ENCODE peak calls at places on chromosomes 16 and 17, in five cellular contexts. J is LNCaP clone FGC; E is Right ventricle myocardium superior; A is activated CD8-positive, alpha-beta T cell treated with anti-CD3 and anti-CD28 coated beads, Interleukin-2, amount 10 ng/mL, durations not matched to agents 7 days and 5 days; X is AG08395. C is an unnamed sample.

GRCh38 chr17:48113201-48113676 is 5.7 kb downstream of the SNX11 start:
- DNase-seq in J (no peak), E (peak), A (peak), X (no peak), C (no peak)

GRCh38 chr17:48391460-48391859 is 38.6 kb downstream of the SKAP1 start:
- DNase-seq in J (no peak), E (no peak), A (no peak), X (no peak), C (no peak)

GRCh38 chr17:47218896-47219430 is 9.8 kb downstream of the MYL4 start:
- DNase-seq in J (no peak), E (no peak), A (no peak), X (no peak), C (no peak)

GRCh38 chr16:4691666-4692412 is 1.5 kb upstream of the NUDT16L1 start:
- DNase-seq in J (no peak), E (peak), A (no peak), X (no peak), C (no peak)

GRCh38 chr16:84751947-84752346 is 52.1 kb downstream of the USP10 start:
- DNase-seq in J (no peak), E (no peak), A (no peak), X (no peak), C (peak)

GRCh38 chr16:89355036-89355435 is 135.3 kb downstream of the ANKRD11 start:
- DNase-seq in J (no peak), E (no peak), A (no peak), X (no peak), C (no peak)

GRCh38 chr17:40873255-40873654 is 6.2 kb upstream of the KRT12 start:
- DNase-seq in J (no peak), E (no peak), A (no peak), X (no peak), C (no peak)

GRCh38 chr17:71284032-71284755 is 836.6 kb upstream of the SOX9 start:
- DNase-seq in J (no peak), E (no peak), A (no peak), X (no peak), C (no peak)

GRCh38 chr17:7435676-7436555 is 681 bp downstream of the TMEM102 start:
- DNase-seq in J (no peak), E (peak), A (peak), X (no peak), C (no peak)

GRCh38 chr16:66696669-66697630 is at the start of gene CMTM4:
- DNase-seq in J (no peak), E (peak), A (peak), X (peak), C (peak)

GRCh38 chr16:66458853-66459252 is 31.8 kb downstream of the BEAN1 start:
- DNase-seq in J (no peak), E (peak), A (no peak), X (no peak), C (no peak)

GRCh38 chr16:85657267-85657650 is 31.5 kb downstream of the GINS2 start:
- DNase-seq in J (no peak), E (no peak), A (no peak), X (no peak), C (no peak)

GRCh38 chr17:44672479-44673093 is 16.3 kb downstream of the MEIOC start:
- DNase-seq in J (no peak), E (no peak), A (no peak), X (peak), C (no peak)

GRCh38 chr17:1478418-1478817 is 14.1 kb downstream of the MYO1C start:
- DNase-seq in J (no peak), E (no peak), A (no peak), X (no peak), C (no peak)

GRCh38 chr17:76715462-76715830 is 4.7 kb upstream of the MXRA7 start:
- DNase-seq in J (no peak), E (peak), A (no peak), X (no peak), C (no peak)

GRCh38 chr17:38864636-38865398 is 5.0 kb upstream of the LASP1 start:
- DNase-seq in J (no peak), E (no peak), A (no peak), X (no peak), C (no peak)

GRCh38 chr17:48816774-48817590 is at the start of gene TTLL6:
- DNase-seq in J (peak), E (peak), A (peak), X (peak), C (peak)

GRCh38 chr17:43917348-43918025 is 10.2 kb upstream of the MPP2 start:
- DNase-seq in J (no peak), E (peak), A (peak), X (no peak), C (no peak)